ENCODE peak calls at places on chromosomes 16 and 17, in four cellular contexts. L, H, E and I are unnamed samples. For H3K4me1, the result is how much of the 10 kb centered on the place peaks cover.

GRCh38 chr16:24906199-24906808 is 60.5 kb downstream of the SLC5A11 start:
- DNase-seq in L (no peak), H (no peak), E (no peak), I (no peak)

GRCh38 chr16:48369765-48370164 is 15.4 kb downstream of the SIAH1 start:
- DNase-seq in L (no peak), H (no peak), E (no peak), I (no peak)

GRCh38 chr16:49631521-49632041 is 224.3 kb downstream of the ZNF423 start:
- DNase-seq in L (no peak), H (no peak), E (no peak), I (no peak)

GRCh38 chr17:5680766-5681165 is 96.5 kb upstream of the NLRP1 start:
- DNase-seq in L (no peak), H (no peak), E (no peak), I (no peak)

GRCh38 chr17:14744716-14745115 is 443.8 kb downstream of the HS3ST3B1 start:
- DNase-seq in L (no peak), H (no peak), E (no peak), I (no peak)

GRCh38 chr16:81445143-81445922 is 725 bp downstream of the CMIP start:
- DNase-seq in L (peak), H (peak), E (peak), I (peak)

GRCh38 chr17:18141210-18141803 is 32.8 kb downstream of the MYO15A start:
- DNase-seq in L (peak), H (no peak), E (no peak), I (no peak)

GRCh38 chr16:89602952-89603590 is 10.4 kb upstream of the DPEP1 start:
- DNase-seq in L (no peak), H (no peak), E (no peak), I (no peak)

GRCh38 chr16:77721752-77722314 is 481 bp upstream of the NUDT7 start:
- DNase-seq in L (no peak), H (no peak), E (no peak), I (no peak)

GRCh38 chr16:61654962-61655361 is 381.3 kb downstream of the CDH8 start:
- DNase-seq in L (no peak), H (no peak), E (no peak), I (no peak)

GRCh38 chr17:8485491-8485890 is 49.8 kb downstream of the NDEL1 start:
- DNase-seq in L (no peak), H (no peak), E (no peak), I (no peak)

GRCh38 chr17:59371426-59372099 is 40.1 kb downstream of the YPEL2 start:
- DNase-seq in L (no peak), H (no peak), E (peak), I (peak)

GRCh38 chr17:39016193-39017153 is 49.3 kb upstream of the FBXO47 start:
- DNase-seq in L (no peak), H (no peak), E (no peak), I (no peak)

GRCh38 chr17:10304758-10305300 is 68.0 kb downstream of the MYH13 start:
- DNase-seq in L (no peak), H (no peak), E (no peak), I (no peak)

GRCh38 chr17:1181769-1182137 is 2.0 kb upstream of the ABR start:
- DNase-seq in L (no peak), H (no peak), E (no peak), I (no peak)

GRCh38 chr17:80663783-80664206 is 119.2 kb downstream of the RPTOR start:
- DNase-seq in L (peak), H (peak), E (peak), I (peak)

GRCh38 chr16:1775006-1775845 is 2.3 kb upstream of the MRPS34 start:
- DNase-seq in L (no peak), H (no peak), E (no peak), I (peak)

GRCh38 chr16:35750701-35751104 is 2291.3 kb downstream of the TP53TG3F start:
- DNase-seq in L (no peak), H (no peak), E (no peak), I (no peak)

GRCh38 chr17:73304971-73305786 is 6.6 kb downstream of the CDC42EP4 start:
- DNase-seq in L (no peak), H (peak), E (peak), I (peak)

GRCh38 chr17:77919276-77919675 is 39.2 kb upstream of the TNRC6C start:
- DNase-seq in L (no peak), H (no peak), E (no peak), I (no peak)
- H3K27ac ChIP-seq in L (no peak), H (no peak), E (no peak), I (no peak)

GRCh38 chr17:49510720-49511110 is 15.6 kb downstream of the NGFR start:
- DNase-seq in L (no peak), H (no peak), E (no peak), I (no peak)

GRCh38 chr17:49513044-49513395 is 17.9 kb downstream of the NGFR start:
- DNase-seq in L (no peak), H (no peak), E (peak), I (no peak)

GRCh38 chr17:49510059-49510719 is 15.1 kb downstream of the NGFR start:
- DNase-seq in L (no peak), H (no peak), E (no peak), I (no peak)

GRCh38 chr17:49512296-49513043 is 17.4 kb downstream of the NGFR start:
- DNase-seq in L (no peak), H (no peak), E (peak), I (peak)

DNA sequence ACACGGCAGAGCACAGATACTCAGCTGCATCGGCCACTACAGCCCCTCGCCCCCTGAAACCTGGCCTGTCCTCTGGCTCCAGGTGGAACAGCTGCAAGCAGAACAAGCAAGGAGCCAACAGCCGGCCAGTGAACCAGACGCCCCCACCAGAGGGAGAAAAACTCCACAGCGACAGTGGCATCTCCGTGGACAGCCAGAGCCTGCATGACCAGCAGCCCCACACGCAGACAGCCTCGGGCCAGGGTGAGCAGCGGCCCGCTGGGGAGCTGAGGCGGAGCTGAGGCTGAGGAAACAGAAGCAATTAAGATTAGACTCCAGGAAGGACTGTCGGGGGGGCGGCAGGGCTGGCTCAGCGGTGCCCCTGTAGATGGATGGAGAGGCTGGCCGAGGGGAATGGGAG is 16.7 kb downstream of the NGFR start:
- DNase-seq in L (no peak), H (no peak), E (no peak), I (no peak)
- H3K4me1 ChIP-seq in L (under half), H (under half), E (under half), I (under half)

GRCh38 chr16:30380072-30380471 is 2.3 kb downstream of the SEPTIN1 start:
- DNase-seq in L (no peak), H (no peak), E (no peak), I (no peak)
- H3K27ac ChIP-seq in L (peak), H (no peak), E (no peak), I (no peak)

GRCh38 chr17:83085103-83085502 is 5.7 kb downstream of the METRNL start:
- DNase-seq in L (no peak), H (no peak), E (no peak), I (no peak)
- H3K4me1 ChIP-seq in L (under half), H (half or more), E (under half), I (under half)